ENCODE peak calls at places on chromosomes 4 and X, in five cellular contexts. P is HepG2; A is CD8-positive, alpha-beta T cell; R is left ventricle myocardium inferior; W is mesenchymal stem cell. S is an unnamed sample.

GRCh38 chr4:161823450-161823849 is 340.4 kb downstream of the FSTL5 start:
- DNase-seq in A (no peak), W (no peak), P (no peak), R (no peak), S (no peak)

GRCh38 chrX:153501530-153501929 is 6.8 kb downstream of the BGN start:
- DNase-seq in A (no peak), P (no peak), R (no peak), W (no peak), S (no peak)

GRCh38 chr4:73446336-73446938 is 10.4 kb downstream of the AFP start:
- DNase-seq in R (no peak), A (no peak), P (peak), W (peak), S (no peak)

GRCh38 chr4:153788419-153789276 is at the start of gene SFRP2:
- DNase-seq in W (peak), R (no peak), A (no peak), P (no peak), S (peak)

GRCh38 chrX:11164433-11164832 is 53.3 kb downstream of the HCCS start:
- DNase-seq in R (no peak), A (no peak), W (no peak), P (no peak), S (no peak)

GRCh38 chr4:53714377-53715140 is 123.3 kb upstream of the LNX1 start:
- DNase-seq in P (no peak), R (no peak), A (no peak), W (no peak), S (no peak)

GRCh38 chr4:121209171-121209570 is 45.0 kb upstream of the TNIP3 start:
- DNase-seq in P (no peak), A (no peak), W (no peak), R (no peak), S (no peak)

GRCh38 chr4:26717332-26717731 is 133.4 kb downstream of the TBC1D19 start:
- DNase-seq in A (no peak), P (no peak), W (peak), R (no peak), S (no peak)

GRCh38 chr4:110510955-110511544 is 35.1 kb downstream of the ENPEP start:
- DNase-seq in A (no peak), P (peak), W (peak), R (no peak), S (no peak)

GRCh38 chrX:13050151-13050550 is 5.7 kb upstream of the FAM9C start:
- DNase-seq in W (no peak), P (no peak), A (no peak), R (no peak), S (no peak)

GRCh38 chrX:43450355-43450754 is 205.7 kb upstream of the MAOA start:
- DNase-seq in W (no peak), R (no peak), P (no peak), A (no peak), S (no peak)

DNA sequence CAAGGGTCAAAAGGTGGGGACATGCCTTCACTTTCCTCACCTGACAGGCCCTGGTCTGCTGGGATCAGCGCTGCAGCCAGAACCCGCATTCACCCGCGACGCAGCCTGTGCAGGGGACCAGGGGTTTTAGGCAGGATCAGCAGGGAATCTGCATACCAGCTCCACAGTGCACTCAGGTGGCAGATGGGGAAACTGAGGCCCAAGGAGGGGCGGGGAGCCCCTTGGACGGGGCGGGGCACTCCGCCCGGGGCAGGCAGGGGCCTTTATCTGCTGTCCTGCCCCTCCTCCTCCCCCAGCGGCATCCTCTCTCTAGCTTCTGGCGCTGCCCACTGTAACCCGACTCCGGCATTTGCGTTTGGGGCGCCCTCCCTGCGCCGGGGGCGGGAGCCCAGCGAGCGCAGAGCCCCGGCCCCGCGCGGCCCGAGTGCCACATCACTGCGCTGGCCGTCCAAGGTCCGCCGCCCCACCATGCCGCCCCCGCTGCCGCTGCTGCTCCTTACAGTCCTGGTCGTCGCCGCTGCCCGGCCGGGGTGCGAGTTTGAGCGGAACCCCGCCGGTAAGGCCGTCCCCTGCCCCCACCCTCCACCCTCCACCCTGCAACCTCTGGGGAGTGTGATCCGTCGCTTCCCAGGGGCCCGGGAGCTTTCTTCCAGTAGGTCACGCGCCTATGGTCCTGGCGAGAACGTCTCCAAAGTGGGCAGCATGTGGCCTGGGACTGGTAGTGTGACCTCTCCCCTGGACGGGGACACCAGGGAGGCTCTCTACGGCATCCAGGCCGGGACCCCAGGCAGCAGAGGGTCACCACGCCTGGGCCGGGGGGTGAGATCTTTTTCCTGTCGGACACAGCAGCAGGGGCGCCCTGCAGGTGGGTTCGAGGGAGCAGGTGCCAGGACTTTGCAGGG is at the start of gene CPZ:
- DNase-seq in A (no peak), W (peak), P (peak), R (no peak), S (peak)
- H3K4me3 ChIP-seq in A (no peak), W (peak), P (no peak), R (peak), S (peak)

GRCh38 chrX:49995021-49995731 is 72.8 kb downstream of the CLCN5 start:
- DNase-seq in R (no peak), W (peak), A (no peak), P (peak), S (no peak)
- H3K4me3 ChIP-seq in R (no peak), W (no peak), A (no peak), P (no peak), S (no peak)

GRCh38 chr4:184420881-184421416 is 53.4 kb downstream of the IRF2 start:
- DNase-seq in P (no peak), W (no peak), A (no peak), R (no peak), S (no peak)
- H3K4me3 ChIP-seq in P (no peak), W (no peak), A (no peak), R (no peak), S (no peak)

DNA sequence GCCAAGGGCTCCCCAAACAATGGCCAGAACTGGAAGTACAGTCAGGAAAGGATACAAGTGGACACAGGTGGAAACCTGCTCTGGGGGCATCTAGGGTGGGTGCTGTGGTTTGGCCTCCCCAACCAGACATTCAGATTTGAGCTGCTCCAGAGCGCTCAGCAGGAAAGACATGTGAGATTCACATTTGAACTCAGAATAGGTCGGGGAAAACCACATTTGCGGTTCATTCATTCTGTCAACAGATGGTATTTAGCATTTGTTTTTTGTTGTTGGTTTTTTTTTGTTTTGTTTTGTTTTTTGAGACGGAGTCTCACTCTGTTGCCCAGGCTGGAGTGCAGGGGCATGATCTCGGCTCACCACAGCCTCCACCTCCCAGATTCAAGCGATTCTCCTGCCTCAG is 44.0 kb downstream of the STEEP1 start:
- DNase-seq in P (no peak), W (no peak), R (no peak), A (no peak), S (no peak)
- H3K4me3 ChIP-seq in P (no peak), W (no peak), R (no peak), A (no peak), S (no peak)